ENCODE peak calls at places on chromosome 1, in eight cellular contexts. I, N, S, Y, X, K, U and M are unnamed samples.

GRCh38 chr1:15656464-15656863 is 27.7 kb upstream of the PLEKHM2 start:
- ATAC-seq in I (no peak), N (peak), S (no peak), Y (no peak), X (no peak), K (peak), U (peak), M (no peak)

GRCh38 chr1:99634971-99635624 is 10.8 kb upstream of the PALMD start:
- ATAC-seq in I (no peak), N (no peak), S (no peak), Y (no peak), X (no peak), K (no peak), U (no peak), M (no peak)

GRCh38 chr1:163703794-163704193 is 382.0 kb downstream of the NUF2 start:
- ATAC-seq in I (peak), N (no peak), S (no peak), Y (no peak), X (no peak), K (no peak), U (no peak), M (no peak)

GRCh38 chr1:230186874-230187273 is 119.8 kb downstream of the GALNT2 start:
- ATAC-seq in I (no peak), N (no peak), S (no peak), Y (peak), X (peak), K (no peak), U (no peak), M (no peak)

GRCh38 chr1:162283657-162284056 is 93.0 kb downstream of the SPATA46 start:
- ATAC-seq in I (no peak), N (peak), S (no peak), Y (no peak), X (no peak), K (peak), U (peak), M (no peak)

GRCh38 chr1:147840909-147841308 is 61.7 kb upstream of the GJA8 start:
- ATAC-seq in I (peak), N (no peak), S (no peak), Y (no peak), X (no peak), K (no peak), U (no peak), M (no peak)

GRCh38 chr1:43786975-43787374 is 79.6 kb downstream of the ST3GAL3 start:
- ATAC-seq in I (no peak), N (peak), S (no peak), Y (no peak), X (no peak), K (peak), U (peak), M (no peak)

GRCh38 chr1:28296401-28297220 is 32.2 kb upstream of the MED18 start:
- ATAC-seq in I (peak), N (peak), S (no peak), Y (no peak), X (no peak), K (no peak), U (no peak), M (no peak)

GRCh38 chr1:233441981-233442380 is 114.5 kb downstream of the MAP3K21 start:
- ATAC-seq in I (no peak), N (peak), S (no peak), Y (no peak), X (no peak), K (no peak), U (no peak), M (no peak)

GRCh38 chr1:234893359-234893724 is 235.3 kb downstream of the TOMM20 start:
- ATAC-seq in I (no peak), N (no peak), S (no peak), Y (no peak), X (no peak), K (no peak), U (no peak), M (no peak)

GRCh38 chr1:202203238-202204039 is 9.8 kb downstream of the LGR6 start:
- ATAC-seq in I (no peak), N (peak), S (peak), Y (peak), X (no peak), K (no peak), U (no peak), M (peak)

GRCh38 chr1:33319949-33320618 is 814 bp downstream of the A3GALT2 start:
- ATAC-seq in I (no peak), N (peak), S (peak), Y (no peak), X (no peak), K (peak), U (no peak), M (no peak)